ENCODE peak calls at places on chromosomes 4 and X, in nine cellular contexts. R, W, A, D, B, E, L, Z and K are unnamed samples.

GRCh38 chr4:174111350-174111888 is 172.0 kb downstream of the FBXO8 start:
- DNase-seq in R (no peak), B (no peak), D (no peak), L (no peak), Z (no peak), E (no peak), W (no peak), A (no peak), K (no peak)

GRCh38 chrX:134649770-134650169 is 8.5 kb downstream of the PLAC1 start:
- DNase-seq in R (no peak), L (no peak), E (no peak), W (no peak), A (no peak), B (no peak), D (no peak), Z (no peak), K (no peak)

GRCh38 chrX:73768120-73768519 is 205.1 kb downstream of the CHIC1 start:
- DNase-seq in A (no peak), W (no peak), R (no peak), B (no peak), E (no peak), Z (no peak), D (no peak), L (no peak), K (no peak)

GRCh38 chrX:115898382-115899001 is 272.1 kb upstream of the AGTR2 start:
- DNase-seq in B (no peak), R (peak; percentile 0), Z (peak; percentile 14), E (no peak), A (no peak), D (peak; percentile 4), W (peak; percentile 78), L (no peak), K (no peak)

GRCh38 chr4:129167640-129168260 is 71.8 kb downstream of the C4orf33 start:
- DNase-seq in B (no peak), W (no peak), E (no peak), D (no peak), R (no peak), L (no peak), A (no peak), Z (no peak), K (no peak)

GRCh38 chr4:82223715-82224114 is 150.1 kb downstream of the HNRNPD start:
- DNase-seq in L (no peak), B (peak; percentile 30), W (no peak), E (peak; percentile 28), Z (no peak), D (no peak), R (peak; percentile 86), A (no peak), K (peak; percentile 59)

GRCh38 chr4:148030486-148030885 is 298.6 kb downstream of the ARHGAP10 start:
- DNase-seq in E (no peak), Z (no peak), A (no peak), D (no peak), B (peak; percentile 83), W (no peak), L (no peak), R (peak; percentile 89), K (no peak)

GRCh38 chr4:125519376-125520171 is 204.8 kb downstream of the FAT4 start:
- DNase-seq in B (no peak), A (no peak), D (no peak), Z (no peak), W (no peak), R (no peak), L (no peak), E (no peak), K (no peak)

GRCh38 chr4:48858130-48858529 is 27.2 kb downstream of the OCIAD1 start:
- DNase-seq in W (no peak), R (no peak), L (no peak), Z (no peak), A (no peak), D (no peak), E (no peak), B (no peak), K (no peak)

GRCh38 chr4:136651932-136652331 is 880.4 kb downstream of the PCDH18 start:
- DNase-seq in R (peak; percentile 21), Z (no peak), E (no peak), B (no peak), A (no peak), W (no peak), L (no peak), D (no peak), K (no peak)

GRCh38 chr4:73576366-73576765 is 43.9 kb downstream of the RASSF6 start:
- DNase-seq in Z (no peak), L (no peak), D (peak; percentile 21), W (no peak), E (no peak), R (peak; percentile 39), A (no peak), B (peak; percentile 52), K (no peak)

GRCh38 chrX:41722816-41723215 is 1.2 kb upstream of the GPR82 start:
- DNase-seq in A (no peak), W (no peak), Z (no peak), E (no peak), L (no peak), R (no peak), D (no peak), B (peak; percentile 26), K (no peak)

GRCh38 chr4:37892641-37893040 is 1.8 kb downstream of the TBC1D1 start:
- DNase-seq in L (peak; percentile 51), W (no peak), Z (no peak), D (no peak), E (no peak), A (no peak), R (peak; percentile 43), B (no peak), K (no peak)

GRCh38 chrX:79604364-79604763 is 237.2 kb upstream of the ITM2A start:
- DNase-seq in L (no peak), W (no peak), D (no peak), R (no peak), Z (no peak), A (no peak), B (no peak), E (no peak), K (no peak)

GRCh38 chr4:141565379-141566089 is 70.8 kb upstream of the IL15 start:
- DNase-seq in B (no peak), D (no peak), Z (no peak), A (no peak), E (no peak), L (no peak), W (no peak), R (no peak), K (no peak)

GRCh38 chr4:58149404-58150085 is 1039.4 kb upstream of the IGFBP7 start:
- DNase-seq in A (no peak), Z (no peak), R (no peak), D (no peak), B (no peak), L (no peak), W (peak; percentile 51), E (no peak), K (no peak)

GRCh38 chrX:34638116-34638515 is 19.0 kb downstream of the TMEM47 start:
- DNase-seq in W (no peak), D (peak; percentile 15), E (no peak), Z (no peak), R (peak; percentile 43), B (peak; percentile 62), A (no peak), L (no peak), K (no peak)

GRCh38 chr4:37453361-37454262 is 209.1 kb downstream of the NWD2 start:
- DNase-seq in L (peak; percentile 21), A (no peak), D (no peak), E (no peak), R (no peak), B (peak; percentile 46), Z (peak; percentile 79), W (peak; percentile 74), K (peak; percentile 54)

GRCh38 chrX:153628665-153629064 is 18.3 kb upstream of the DUSP9 start:
- DNase-seq in Z (no peak), B (no peak), L (no peak), R (no peak), E (no peak), D (no peak), A (no peak), W (peak; percentile 65), K (no peak)

GRCh38 chrX:108737754-108738153 is 1.4 kb upstream of the IRS4 start:
- DNase-seq in Z (no peak), B (no peak), D (no peak), L (no peak), R (no peak), E (no peak), W (no peak), A (no peak), K (no peak)

GRCh38 chrX:24371391-24371972 is 11.0 kb downstream of the SUPT20HL1 start:
- DNase-seq in Z (peak; percentile 61), L (peak; percentile 41), R (peak; percentile 59), E (peak; percentile 11), A (peak; percentile 14), B (peak; percentile 73), D (peak; percentile 26), W (no peak), K (peak; percentile 32)

GRCh38 chr4:77931452-77932135 is 69.0 kb downstream of the MRPL1 start:
- DNase-seq in E (no peak), B (peak; percentile 74), D (peak; percentile 91), L (no peak), R (no peak), Z (no peak), A (no peak), W (no peak), K (no peak)

GRCh38 chr4:159434496-159435241 is 331.8 kb downstream of the RAPGEF2 start:
- DNase-seq in Z (no peak), W (no peak), D (no peak), E (no peak), A (no peak), R (no peak), L (no peak), B (peak; percentile 42), K (no peak)

GRCh38 chr4:17437396-17437795 is 74.5 kb downstream of the QDPR start:
- DNase-seq in D (no peak), W (no peak), L (no peak), E (no peak), B (no peak), A (no peak), R (no peak), Z (no peak), K (no peak)

GRCh38 chr4:100728861-100729260 is 211.0 kb upstream of the EMCN start:
- DNase-seq in W (no peak), B (no peak), E (no peak), A (no peak), R (peak; percentile 35), Z (no peak), L (no peak), D (no peak), K (no peak)

GRCh38 chr4:1871471-1872021 is 353 bp downstream of the NSD2 start:
- DNase-seq in Z (peak; percentile 71), W (no peak), L (no peak), E (no peak), B (peak; percentile 20), R (peak; percentile 56), D (no peak), A (no peak), K (no peak)

GRCh38 chr4:102500371-102501175 is 586 bp upstream of the NFKB1 start:
- DNase-seq in Z (peak; percentile 49), E (no peak), L (no peak), D (peak; percentile 37), A (peak; percentile 3), R (peak; percentile 67), B (peak; percentile 64), W (peak; percentile 82), K (peak; percentile 76)

GRCh38 chrX:106698693-106699092 is 27.8 kb upstream of the RNF128 start:
- DNase-seq in E (no peak), W (no peak), L (no peak), R (no peak), Z (no peak), D (peak; percentile 55), A (no peak), B (peak; percentile 25), K (no peak)

GRCh38 chr4:160159457-160159856 is 1056.6 kb downstream of the RAPGEF2 start:
- DNase-seq in R (no peak), D (no peak), B (no peak), W (peak; percentile 61), A (no peak), E (no peak), Z (no peak), L (no peak), K (no peak)

GRCh38 chr4:71440612-71441011 is 101.8 kb downstream of the SLC4A4 start:
- DNase-seq in L (no peak), W (no peak), A (no peak), B (no peak), D (no peak), E (no peak), Z (no peak), R (no peak), K (no peak)

GRCh38 chrX:11768039-11768438 is 10.0 kb downstream of the MSL3 start:
- DNase-seq in W (no peak), A (no peak), E (no peak), Z (no peak), B (no peak), L (no peak), R (no peak), D (no peak), K (peak; percentile 16)